ENCODE peak calls at places on chromosomes 12 and 14, in ten cellular contexts. I is endothelial cell of umbilical vein, F is GM13976, M is cardiac muscle cell, E is astrocyte of the spinal cord, W is cardiac fibroblast, U is GM12865, J is GM06990, T is sigmoid colon, D is kidney epithelial cell. R is an unnamed sample.

GRCh38 chr12:46153267-46153872 is 115.5 kb downstream of the SLC38A1 start:
- DNase-seq in I (peak), F (no peak), M (peak), E (peak), W (peak), U (peak), J (no peak), T (no peak), D (no peak), R (peak)

GRCh38 chr14:104037903-104038302 is 47.6 kb upstream of the ASPG start:
- DNase-seq in I (no peak), F (no peak), M (no peak), E (no peak), W (no peak), U (no peak), J (no peak), T (no peak), D (no peak), R (no peak)

GRCh38 chr12:58703911-58704310 is 216.4 kb downstream of the LRIG3 start:
- DNase-seq in I (no peak), F (no peak), M (no peak), E (no peak), W (no peak), U (no peak), J (no peak), T (no peak), D (no peak), R (no peak)

GRCh38 chr12:112126000-112126431 is 656 bp downstream of the TRAFD1 start:
- DNase-seq in I (peak), F (no peak), M (no peak), E (peak), W (no peak), U (no peak), J (peak), T (no peak), D (no peak), R (no peak)

GRCh38 chr14:52609445-52610044 is 56.9 kb downstream of the GPR137C start:
- DNase-seq in I (no peak), F (no peak), M (no peak), E (no peak), W (no peak), U (no peak), J (no peak), T (no peak), D (no peak), R (no peak)

GRCh38 chr14:72986214-72986613 is 40.7 kb downstream of the ZFYVE1 start:
- DNase-seq in I (no peak), F (no peak), M (no peak), E (no peak), W (no peak), U (no peak), J (no peak), T (no peak), D (no peak), R (no peak)

GRCh38 chr12:121441555-121441954 is 41.6 kb downstream of the RNF34 start:
- DNase-seq in I (no peak), F (no peak), M (no peak), E (no peak), W (peak), U (no peak), J (no peak), T (peak), D (no peak), R (no peak)

GRCh38 chr12:79023261-79023660 is 158.7 kb downstream of the SYT1 start:
- DNase-seq in I (no peak), F (no peak), M (no peak), E (no peak), W (peak), U (no peak), J (no peak), T (no peak), D (no peak), R (no peak)

GRCh38 chr12:48197967-48198618 is 5.0 kb downstream of the OR10AD1 start:
- DNase-seq in I (peak), F (peak), M (peak), E (peak), W (peak), U (peak), J (peak), T (peak), D (peak), R (peak)

GRCh38 chr12:132071001-132071810 is 72.9 kb downstream of the DDX51 start:
- DNase-seq in I (no peak), F (peak), M (no peak), E (no peak), W (no peak), U (peak), J (peak), T (no peak), D (no peak), R (no peak)

GRCh38 chr12:132067182-132067581 is 76.9 kb downstream of the DDX51 start:
- DNase-seq in I (no peak), F (no peak), M (no peak), E (peak), W (no peak), U (no peak), J (no peak), T (no peak), D (no peak), R (no peak)

GRCh38 chr12:132068250-132068649 is 75.9 kb downstream of the DDX51 start:
- DNase-seq in I (no peak), F (no peak), M (no peak), E (no peak), W (no peak), U (no peak), J (no peak), T (no peak), D (no peak), R (no peak)

GRCh38 chr12:132070298-132070697 is 73.8 kb downstream of the DDX51 start:
- DNase-seq in I (no peak), F (no peak), M (no peak), E (no peak), W (no peak), U (peak), J (no peak), T (no peak), D (no peak), R (no peak)

GRCh38 chr12:132069336-132069985 is 74.7 kb downstream of the DDX51 start:
- DNase-seq in I (no peak), F (no peak), M (no peak), E (no peak), W (no peak), U (no peak), J (no peak), T (no peak), D (no peak), R (no peak)
- TF ChIP-seq CTCF in I (no peak), F (no peak), M (no peak), E (no peak), W (no peak), U (no peak), J (no peak), T (no peak), D (no peak), R (no peak)

GRCh38 chr14:91382712-91383111 is 34.9 kb downstream of the CCDC88C start:
- DNase-seq in I (no peak), F (no peak), M (no peak), E (no peak), W (no peak), U (no peak), J (no peak), T (no peak), D (no peak), R (no peak)

GRCh38 chr14:91381801-91382670 is 35.6 kb downstream of the CCDC88C start:
- DNase-seq in I (no peak), F (no peak), M (no peak), E (no peak), W (no peak), U (no peak), J (no peak), T (no peak), D (no peak), R (no peak)

GRCh38 chr14:91385227-91385626 is 32.4 kb downstream of the CCDC88C start:
- DNase-seq in I (no peak), F (no peak), M (no peak), E (no peak), W (no peak), U (no peak), J (no peak), T (no peak), D (no peak), R (no peak)

GRCh38 chr14:91380610-91381371 is 36.8 kb downstream of the CCDC88C start:
- DNase-seq in I (peak), F (no peak), M (no peak), E (peak), W (peak), U (no peak), J (no peak), T (no peak), D (no peak), R (no peak)

GRCh38 chr14:91383439-91383838 is 34.2 kb downstream of the CCDC88C start:
- DNase-seq in I (no peak), F (no peak), M (no peak), E (no peak), W (no peak), U (no peak), J (no peak), T (no peak), D (no peak), R (no peak)
- TF ChIP-seq CTCF in I (no peak), F (no peak), M (no peak), E (no peak), W (no peak), U (no peak), J (no peak), T (no peak), D (no peak), R (no peak)

DNA sequence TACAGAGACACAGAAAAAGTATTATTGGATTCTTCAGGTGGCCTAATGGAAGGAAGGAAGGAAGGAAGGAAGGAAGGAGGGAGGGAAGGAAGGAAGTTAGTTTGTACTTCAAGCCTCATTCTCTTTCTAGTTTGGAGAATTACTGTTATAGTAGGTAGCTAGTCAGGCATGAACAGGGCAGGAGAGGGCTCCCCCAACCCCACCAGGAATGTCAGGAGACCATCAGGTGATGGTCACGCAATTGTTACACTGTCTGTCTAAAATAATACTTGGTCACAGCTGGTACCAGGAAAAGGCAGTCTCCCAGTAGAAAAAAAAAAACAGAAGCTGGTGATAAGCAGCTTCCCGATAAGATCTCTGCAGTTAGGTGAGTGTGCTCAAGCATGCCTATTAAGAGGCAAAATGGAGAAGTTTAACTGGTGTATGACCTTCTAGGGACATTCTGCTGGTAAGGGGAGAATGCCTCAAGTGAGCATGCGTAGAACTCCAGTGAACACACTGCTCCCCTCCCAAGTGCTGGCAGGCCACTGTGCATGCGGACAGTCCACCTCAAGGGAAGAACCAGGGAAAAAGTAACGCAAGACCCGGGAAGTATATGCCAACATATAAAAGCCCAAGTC is 358.4 kb upstream of the SOX5 start:
- DNase-seq in I (no peak), F (no peak), M (peak), E (no peak), W (no peak), U (no peak), J (no peak), T (no peak), D (peak), R (no peak)
- TF ChIP-seq CTCF in I (no peak), F (no peak), M (no peak), E (no peak), W (no peak), U (no peak), J (no peak), T (no peak), D (no peak), R (no peak)

GRCh38 chr14:92481811-92482559 is 31.6 kb upstream of the RIN3 start:
- DNase-seq in I (no peak), F (no peak), M (no peak), E (no peak), W (no peak), U (no peak), J (no peak), T (no peak), D (no peak), R (no peak)

GRCh38 chr14:92484132-92484823 is 29.3 kb upstream of the RIN3 start:
- DNase-seq in I (no peak), F (no peak), M (no peak), E (no peak), W (no peak), U (no peak), J (no peak), T (no peak), D (no peak), R (no peak)

GRCh38 chr14:92482621-92483319 is 30.8 kb upstream of the RIN3 start:
- DNase-seq in I (no peak), F (no peak), M (no peak), E (no peak), W (no peak), U (no peak), J (no peak), T (no peak), D (no peak), R (no peak)

GRCh38 chr14:92480856-92481255 is 32.7 kb upstream of the RIN3 start:
- DNase-seq in I (no peak), F (no peak), M (no peak), E (no peak), W (no peak), U (no peak), J (no peak), T (no peak), D (no peak), R (no peak)

GRCh38 chr14:92481386-92481785 is 32.2 kb upstream of the RIN3 start:
- DNase-seq in I (peak), F (no peak), M (no peak), E (peak), W (peak), U (no peak), J (no peak), T (no peak), D (no peak), R (no peak)
- TF ChIP-seq CTCF in I (peak), F (no peak), M (peak), E (peak), W (peak), U (no peak), J (peak), T (no peak), D (peak), R (peak)

DNA sequence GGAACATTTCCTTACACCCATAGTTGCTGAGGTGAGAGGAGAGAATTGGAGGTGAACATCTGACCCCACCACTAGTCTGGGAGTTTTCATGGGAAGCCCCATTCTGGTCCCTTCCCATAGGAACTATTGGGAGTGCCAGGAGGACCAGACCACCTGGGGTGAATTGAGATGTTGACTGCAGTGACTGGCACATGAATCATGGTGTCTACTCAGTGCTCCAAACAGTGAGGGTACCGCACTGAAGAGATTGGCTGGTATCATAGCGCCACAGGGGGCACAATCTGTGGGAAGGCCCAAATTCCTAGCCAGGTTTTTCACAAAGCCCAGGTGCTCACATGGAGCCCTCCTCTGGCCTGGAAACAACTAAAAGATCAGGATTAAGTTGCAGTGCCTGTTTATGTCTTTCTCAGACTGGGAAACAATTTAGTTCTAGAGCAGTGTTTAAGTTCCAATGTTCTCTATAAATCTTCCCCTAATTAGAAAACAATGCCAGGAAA is 3.7 kb upstream of the RNASE9 start:
- DNase-seq in I (no peak), F (no peak), M (no peak), E (no peak), W (no peak), U (no peak), J (no peak), T (no peak), D (no peak), R (no peak)
- TF ChIP-seq CTCF in I (no peak), F (no peak), M (no peak), E (no peak), W (no peak), U (no peak), J (no peak), T (no peak), D (no peak), R (no peak)

GRCh38 chr12:113844495-113845175 is 121.5 kb downstream of the RBM19 start:
- DNase-seq in I (no peak), F (no peak), M (no peak), E (no peak), W (no peak), U (no peak), J (no peak), T (no peak), D (no peak), R (no peak)
- TF ChIP-seq CTCF in I (no peak), F (no peak), M (no peak), E (no peak), W (no peak), U (no peak), J (no peak), T (no peak), D (no peak), R (no peak)

GRCh38 chr12:131850856-131851559 is 22.8 kb downstream of the MMP17 start:
- DNase-seq in I (no peak), F (no peak), M (no peak), E (no peak), W (peak), U (no peak), J (peak), T (no peak), D (no peak), R (no peak)
- TF ChIP-seq CTCF in I (no peak), F (no peak), M (no peak), E (peak), W (peak), U (no peak), J (peak), T (peak), D (peak), R (no peak)

DNA sequence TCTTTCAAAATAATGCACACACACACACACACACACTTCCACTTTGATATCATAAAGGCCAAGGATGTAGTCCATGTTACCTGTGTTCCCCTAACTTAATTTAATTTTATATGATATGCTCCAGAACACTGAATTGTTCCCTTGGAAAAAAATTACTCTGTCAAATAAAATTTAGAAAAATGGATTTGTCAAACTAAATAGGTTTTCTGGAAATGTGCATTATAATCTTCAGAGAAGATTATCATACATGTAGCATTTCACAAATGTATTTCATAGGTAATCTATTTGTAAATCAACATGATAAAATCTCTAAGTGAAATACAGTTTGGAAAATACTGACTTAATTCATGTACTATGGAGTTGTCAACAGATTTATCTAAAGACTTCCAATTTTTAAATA is 68.6 kb downstream of the CNTN1 start:
- DNase-seq in I (no peak), F (no peak), M (no peak), E (no peak), W (no peak), U (no peak), J (no peak), T (no peak), D (no peak), R (no peak)
- TF ChIP-seq CTCF in I (no peak), F (no peak), M (no peak), E (no peak), W (no peak), U (no peak), J (no peak), T (no peak), D (no peak), R (no peak)

GRCh38 chr12:108690191-108690518 is 41.2 kb downstream of the CORO1C start:
- DNase-seq in I (no peak), F (no peak), M (no peak), E (no peak), W (no peak), U (no peak), J (no peak), T (no peak), D (no peak), R (no peak)

GRCh38 chr12:108691995-108692808 is 39.1 kb downstream of the CORO1C start:
- DNase-seq in I (peak), F (no peak), M (peak), E (peak), W (peak), U (peak), J (peak), T (peak), D (no peak), R (no peak)

GRCh38 chr12:108693186-108693585 is 38.1 kb downstream of the CORO1C start:
- DNase-seq in I (no peak), F (no peak), M (no peak), E (no peak), W (no peak), U (no peak), J (no peak), T (no peak), D (no peak), R (no peak)

GRCh38 chr12:108690799-108691153 is 40.5 kb downstream of the CORO1C start:
- DNase-seq in I (no peak), F (no peak), M (no peak), E (no peak), W (no peak), U (no peak), J (peak), T (no peak), D (no peak), R (no peak)

GRCh38 chr12:108691154-108691994 is 39.9 kb downstream of the CORO1C start:
- DNase-seq in I (peak), F (peak), M (peak), E (peak), W (peak), U (peak), J (peak), T (peak), D (peak), R (peak)
- TF ChIP-seq CTCF in I (peak), F (no peak), M (no peak), E (peak), W (peak), U (peak), J (peak), T (peak), D (peak), R (peak)

R was measured in HFFc6.